ENCODE peak calls at places on chromosome 18, in seven cellular contexts. R is fibroblast of villous mesenchyme, O is GM12865, J is body of pancreas, T is uterus, N is Calu3, V is astrocyte of the spinal cord. H is an unnamed sample.

GRCh38 chr18:14577971-14578370 is 34.6 kb upstream of the POTEC start:
- DNase-seq in R (no peak), O (no peak), J (no peak), T (no peak), N (no peak), V (peak; percentile 0), H (no peak)

GRCh38 chr18:11985532-11985931 is 4.2 kb downstream of the IMPA2 start:
- DNase-seq in R (no peak), O (no peak), J (no peak), T (no peak), N (no peak), V (no peak), H (no peak)

GRCh38 chr18:56473400-56474059 is 164.9 kb downstream of the TXNL1 start:
- DNase-seq in R (no peak), O (no peak), J (no peak), T (no peak), N (no peak), V (no peak), H (no peak)

GRCh38 chr18:75757951-75758350 is 330.4 kb upstream of the SMIM21 start:
- DNase-seq in R (no peak), O (no peak), J (no peak), T (no peak), N (no peak), V (no peak), H (no peak)

GRCh38 chr18:47772374-47773248 is 157.8 kb downstream of the SMAD2 start:
- DNase-seq in R (peak; percentile 61), O (peak; percentile 58), J (peak; percentile 71), T (no peak), N (peak; percentile 92), V (peak; percentile 35), H (peak; percentile 60)

GRCh38 chr18:41537666-41538065 is 417.4 kb upstream of the PIK3C3 start:
- DNase-seq in R (no peak), O (no peak), J (no peak), T (no peak), N (no peak), V (no peak), H (no peak)

GRCh38 chr18:76838182-76838581 is 15.8 kb downstream of the ZNF236 start:
- DNase-seq in R (peak; percentile 72), O (no peak), J (no peak), T (no peak), N (no peak), V (no peak), H (no peak)

GRCh38 chr18:12554796-12555388 is 103.0 kb downstream of the SPIRE1 start:
- DNase-seq in R (no peak), O (no peak), J (no peak), T (no peak), N (no peak), V (no peak), H (no peak)

GRCh38 chr18:41466436-41467160 is 488.4 kb upstream of the PIK3C3 start:
- DNase-seq in R (no peak), O (no peak), J (no peak), T (no peak), N (no peak), V (no peak), H (no peak)

GRCh38 chr18:49581369-49581768 is 19.5 kb downstream of the LIPG start:
- DNase-seq in R (no peak), O (no peak), J (no peak), T (no peak), N (no peak), V (no peak), H (no peak)

GRCh38 chr18:48902023-48902855 is 48.5 kb downstream of the SMAD7 start:
- DNase-seq in R (peak; percentile 93), O (no peak), J (peak; percentile 79), T (peak; percentile 90), N (peak; percentile 95), V (peak; percentile 96), H (peak; percentile 90)

GRCh38 chr18:9802774-9803697 is 82.7 kb upstream of the TXNDC2 start:
- DNase-seq in R (peak; percentile 76), O (no peak), J (no peak), T (no peak), N (no peak), V (no peak), H (peak; percentile 29)

GRCh38 chr18:77657651-77658308 is 408.1 kb downstream of the GALR1 start:
- DNase-seq in R (no peak), O (no peak), J (no peak), T (no peak), N (no peak), V (no peak), H (no peak)

GRCh38 chr18:59345556-59345955 is 13.5 kb downstream of the LMAN1 start:
- DNase-seq in R (no peak), O (no peak), J (no peak), T (no peak), N (no peak), V (no peak), H (peak; percentile 35)

GRCh38 chr18:56627991-56628390 is 10.4 kb downstream of the TXNL1 start:
- DNase-seq in R (no peak), O (no peak), J (no peak), T (no peak), N (no peak), V (peak; percentile 10), H (no peak)

GRCh38 chr18:37298816-37299215 is 266.8 kb downstream of the CELF4 start:
- DNase-seq in R (no peak), O (no peak), J (no peak), T (no peak), N (no peak), V (no peak), H (no peak)

GRCh38 chr18:47260138-47260923 is 8.9 kb upstream of the SKOR2 start:
- DNase-seq in R (peak; percentile 38), O (peak; percentile 14), J (peak; percentile 52), T (no peak), N (no peak), V (peak; percentile 55), H (peak; percentile 23)

GRCh38 chr18:56001576-56001975 is 413.6 kb upstream of the TCF4 start:
- DNase-seq in R (no peak), O (no peak), J (no peak), T (no peak), N (no peak), V (peak; percentile 51), H (peak; percentile 20)

GRCh38 chr18:832085-832681 is 20.1 kb upstream of the YES1 start:
- DNase-seq in R (peak; percentile 21), O (peak; percentile 13), J (no peak), T (no peak), N (peak; percentile 23), V (no peak), H (no peak)

GRCh38 chr18:13191779-13192178 is 26.8 kb upstream of the LDLRAD4 start:
- DNase-seq in R (peak; percentile 50), O (no peak), J (peak; percentile 36), T (no peak), N (peak; percentile 29), V (peak; percentile 7), H (no peak)

GRCh38 chr18:7844017-7844416 is 276.9 kb downstream of the PTPRM start:
- DNase-seq in R (peak; percentile 23), O (no peak), J (no peak), T (no peak), N (no peak), V (no peak), H (no peak)

DNA sequence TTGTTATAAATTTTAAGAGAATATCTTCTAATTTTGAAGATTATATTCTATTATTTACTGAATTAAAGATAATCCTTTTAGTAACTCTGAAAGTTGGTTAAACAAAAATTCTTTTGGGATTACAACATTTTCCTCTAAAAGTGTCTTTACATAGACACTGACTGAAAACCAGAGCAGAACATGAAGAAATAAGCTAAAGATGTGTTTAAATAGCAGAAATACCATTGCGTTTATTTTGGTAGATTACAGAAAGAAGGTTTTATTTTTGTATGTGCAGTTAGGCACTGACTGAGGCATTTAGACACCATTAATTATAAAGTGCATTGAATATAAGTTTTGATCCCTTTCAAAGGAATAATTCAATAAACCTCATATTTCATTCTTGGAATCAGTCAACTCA is 13.5 kb upstream of the NPC1 start:
- DNase-seq in R (no peak), O (no peak), J (no peak), T (no peak), N (no peak), V (no peak), H (no peak)
- TF ChIP-seq CTCF in R (no peak), O (no peak), J (no peak), T (no peak), N (no peak), V (no peak), H (no peak)

GRCh38 chr18:63344918-63345317 is 22.1 kb downstream of the KDSR start:
- DNase-seq in R (no peak), O (no peak), J (no peak), T (no peak), N (no peak), V (no peak), H (no peak)

GRCh38 chr18:63344263-63344662 is 22.7 kb downstream of the KDSR start:
- DNase-seq in R (no peak), O (no peak), J (no peak), T (no peak), N (no peak), V (no peak), H (no peak)

GRCh38 chr18:63339920-63340484 is 20.4 kb upstream of the BCL2 start:
- DNase-seq in R (peak; percentile 55), O (peak; percentile 66), J (no peak), T (peak; percentile 40), N (peak; percentile 24), V (peak; percentile 40), H (peak; percentile 46)

GRCh38 chr18:63346031-63346430 is 21.0 kb downstream of the KDSR start:
- DNase-seq in R (no peak), O (no peak), J (no peak), T (peak; percentile 49), N (no peak), V (no peak), H (peak; percentile 52)

DNA sequence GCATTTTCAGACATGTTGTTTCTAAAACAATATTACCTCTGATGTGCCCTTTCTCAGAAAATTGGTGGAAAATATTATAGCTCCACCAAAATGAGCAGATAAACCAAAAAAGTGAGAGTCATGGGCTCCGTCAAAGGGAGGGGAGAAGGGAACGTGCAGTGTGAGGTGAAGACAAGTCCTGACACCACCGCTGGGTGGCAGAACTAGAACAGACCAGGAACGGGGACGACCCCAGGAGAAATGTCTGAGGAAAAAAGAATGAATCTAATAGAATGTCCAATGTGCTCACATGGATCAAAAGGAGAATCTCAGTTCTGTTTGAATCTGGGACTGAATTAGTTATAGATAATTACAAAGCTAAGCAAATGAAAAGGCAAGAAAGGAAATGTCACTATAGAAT is 22.6 kb upstream of the BCL2 start:
- DNase-seq in R (peak; percentile 40), O (peak; percentile 61), J (no peak), T (peak; percentile 38), N (no peak), V (peak; percentile 35), H (peak; percentile 22)
- TF ChIP-seq CTCF in R (peak; percentile 59), O (peak; percentile 67), J (no peak), T (peak; percentile 36), N (no peak), V (peak; percentile 65), H (peak; percentile 53)

DNA sequence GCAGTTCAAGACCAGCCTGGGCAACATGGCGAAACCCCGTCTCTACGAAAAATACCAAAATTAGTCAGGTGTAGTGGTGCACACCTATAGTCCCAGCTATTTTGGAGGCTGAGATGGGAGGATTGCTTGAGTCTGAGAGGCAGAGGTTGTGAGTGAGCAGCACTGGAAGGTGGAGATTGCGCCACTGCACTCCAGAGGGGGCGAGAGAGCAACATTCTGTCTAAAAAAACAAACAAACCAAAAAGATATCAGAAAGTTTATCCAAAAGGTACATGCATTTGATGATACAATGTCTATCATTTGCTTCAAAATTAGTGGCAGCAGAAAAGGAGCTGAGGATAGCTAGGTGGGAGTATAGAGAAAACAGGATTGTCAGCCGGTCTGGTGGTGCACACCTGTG is 39.8 kb upstream of the CABLES1 start:
- DNase-seq in R (no peak), O (no peak), J (no peak), T (no peak), N (no peak), V (no peak), H (no peak)
- TF ChIP-seq CTCF in R (no peak), O (peak; percentile 29), J (no peak), T (no peak), N (no peak), V (no peak), H (peak; percentile 3)

GRCh38 chr18:24009246-24009645 is 5.3 kb upstream of the TTC39C start:
- DNase-seq in R (no peak), O (no peak), J (no peak), T (no peak), N (no peak), V (no peak), H (no peak)
- TF ChIP-seq CTCF in R (no peak), O (no peak), J (no peak), T (no peak), N (no peak), V (no peak), H (no peak)

H was measured in AG10803.